ENCODE peak calls at places on chromosome 10, in six cellular contexts. One of them, this sample, is unnamed.

GRCh38 chr10:123507298-123507697 is 158.9 kb upstream of the GPR26 start:
- DNase-seq in tibial nerve: no peak
- DNase-seq in ovary: no peak
- DNase-seq in upper lobe of left lung: no peak
- DNase-seq in adrenal gland: no peak
- DNase-seq in endothelial cell of umbilical vein: no peak
- DNase-seq in this sample: no peak

GRCh38 chr10:29329420-29329819 is 40.5 kb downstream of the LYZL1 start:
- DNase-seq in adrenal gland: no peak
- DNase-seq in upper lobe of left lung: no peak
- DNase-seq in endothelial cell of umbilical vein: no peak
- DNase-seq in tibial nerve: no peak
- DNase-seq in ovary: no peak
- DNase-seq in this sample: no peak

GRCh38 chr10:29634764-29635625 is at the start of gene SVIL:
- DNase-seq in adrenal gland: peak
- DNase-seq in endothelial cell of umbilical vein: peak
- DNase-seq in tibial nerve: peak
- DNase-seq in upper lobe of left lung: no peak
- DNase-seq in ovary: peak
- DNase-seq in this sample: peak

GRCh38 chr10:93437000-93437945 is 44.9 kb downstream of the MYOF start:
- DNase-seq in adrenal gland: peak
- DNase-seq in tibial nerve: peak
- DNase-seq in ovary: peak
- DNase-seq in upper lobe of left lung: no peak
- DNase-seq in endothelial cell of umbilical vein: peak
- DNase-seq in this sample: peak

GRCh38 chr10:116080553-116080952 is 192.5 kb downstream of the GFRA1 start:
- DNase-seq in ovary: no peak
- DNase-seq in endothelial cell of umbilical vein: no peak
- DNase-seq in tibial nerve: no peak
- DNase-seq in upper lobe of left lung: no peak
- DNase-seq in adrenal gland: no peak
- DNase-seq in this sample: no peak

GRCh38 chr10:124705817-124706461 is 38.2 kb downstream of the FAM53B start:
- DNase-seq in upper lobe of left lung: no peak
- DNase-seq in adrenal gland: no peak
- DNase-seq in tibial nerve: no peak
- DNase-seq in ovary: peak
- DNase-seq in endothelial cell of umbilical vein: no peak
- DNase-seq in this sample: no peak

GRCh38 chr10:82934429-82934828 is 1059.4 kb downstream of the NRG3 start:
- DNase-seq in tibial nerve: no peak
- DNase-seq in endothelial cell of umbilical vein: peak
- DNase-seq in ovary: no peak
- DNase-seq in adrenal gland: no peak
- DNase-seq in upper lobe of left lung: no peak
- DNase-seq in this sample: no peak

GRCh38 chr10:36515313-36515712 is 610.1 kb upstream of the ANKRD30A start:
- DNase-seq in adrenal gland: no peak
- DNase-seq in upper lobe of left lung: no peak
- DNase-seq in tibial nerve: no peak
- DNase-seq in ovary: no peak
- DNase-seq in endothelial cell of umbilical vein: no peak
- DNase-seq in this sample: no peak

GRCh38 chr10:50788951-50789904 is 49.5 kb downstream of the ASAH2B start:
- DNase-seq in adrenal gland: no peak
- DNase-seq in ovary: no peak
- DNase-seq in upper lobe of left lung: no peak
- DNase-seq in tibial nerve: no peak
- DNase-seq in endothelial cell of umbilical vein: peak
- DNase-seq in this sample: no peak

GRCh38 chr10:122422266-122422980 is 32.0 kb upstream of the ARMS2 start:
- DNase-seq in ovary: no peak
- DNase-seq in endothelial cell of umbilical vein: no peak
- DNase-seq in upper lobe of left lung: no peak
- DNase-seq in tibial nerve: no peak
- DNase-seq in adrenal gland: no peak
- DNase-seq in this sample: no peak

GRCh38 chr10:58723977-58724376 is 211.3 kb downstream of the BICC1 start:
- DNase-seq in tibial nerve: no peak
- DNase-seq in upper lobe of left lung: no peak
- DNase-seq in ovary: no peak
- DNase-seq in endothelial cell of umbilical vein: no peak
- DNase-seq in adrenal gland: no peak
- DNase-seq in this sample: no peak

GRCh38 chr10:29191674-29192073 is 97.2 kb upstream of the LYZL1 start:
- DNase-seq in upper lobe of left lung: peak
- DNase-seq in endothelial cell of umbilical vein: no peak
- DNase-seq in tibial nerve: no peak
- DNase-seq in adrenal gland: no peak
- DNase-seq in ovary: no peak
- DNase-seq in this sample: no peak

GRCh38 chr10:97452352-97452751 is 6.4 kb downstream of the ZDHHC16 start:
- DNase-seq in tibial nerve: no peak
- DNase-seq in adrenal gland: no peak
- DNase-seq in upper lobe of left lung: no peak
- DNase-seq in endothelial cell of umbilical vein: no peak
- DNase-seq in ovary: no peak
- DNase-seq in this sample: no peak

DNA sequence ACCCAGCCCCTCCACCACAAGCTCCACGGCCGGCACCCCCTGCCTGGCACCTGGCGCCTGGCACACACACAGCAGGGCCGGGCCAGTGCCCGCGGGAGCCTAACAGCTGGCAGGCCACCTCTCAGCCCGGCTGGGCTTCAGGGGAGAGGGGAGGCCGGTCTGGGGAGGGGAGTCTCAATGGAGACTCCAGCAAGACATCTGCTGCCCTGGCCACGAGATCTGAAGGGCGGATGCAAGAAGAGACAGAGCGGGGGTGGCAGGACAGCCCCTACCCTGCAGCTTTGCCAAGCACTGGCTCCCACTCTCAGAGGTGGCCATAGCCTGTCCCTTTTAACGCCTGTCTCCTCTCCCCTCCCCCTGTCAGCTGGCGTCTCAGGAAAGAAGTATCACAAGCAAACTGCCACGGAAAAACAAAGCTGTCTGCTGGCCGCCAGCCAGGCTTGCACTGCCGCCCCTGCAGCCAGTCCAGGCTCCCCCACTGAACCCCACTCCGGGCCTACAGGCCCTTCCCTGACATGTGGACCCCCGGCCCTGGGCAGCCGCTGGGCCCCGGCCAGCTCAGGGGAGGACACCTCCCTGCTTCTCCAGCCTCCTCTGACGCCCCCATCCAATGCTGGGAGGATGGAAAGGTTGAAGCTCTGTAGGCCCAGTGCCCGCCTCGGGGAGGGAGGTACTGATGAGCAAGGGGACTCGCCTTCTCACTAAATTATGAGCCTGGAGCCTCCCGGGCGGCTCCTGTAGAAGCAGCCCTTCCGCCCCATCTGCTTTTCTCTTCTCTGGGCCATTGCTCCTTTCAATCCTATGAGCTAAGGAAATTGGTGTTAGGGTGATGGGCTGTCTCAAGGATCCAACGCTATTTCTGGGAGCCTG is 178.4 kb downstream of the ARHGAP12 start:
- DNase-seq in adrenal gland: peak
- DNase-seq in tibial nerve: no peak
- DNase-seq in endothelial cell of umbilical vein: peak
- DNase-seq in upper lobe of left lung: peak
- DNase-seq in ovary: peak
- DNase-seq in this sample: peak
- TF ChIP-seq POLR2A in adrenal gland: no peak
- TF ChIP-seq POLR2A in tibial nerve: no peak
- TF ChIP-seq POLR2A in endothelial cell of umbilical vein: no peak
- TF ChIP-seq POLR2A in upper lobe of left lung: no peak
- TF ChIP-seq POLR2A in ovary: no peak
- TF ChIP-seq POLR2A in this sample: no peak

GRCh38 chr10:100153239-100153840 is 32.5 kb downstream of the ERLIN1 start:
- DNase-seq in adrenal gland: no peak
- DNase-seq in tibial nerve: no peak
- DNase-seq in ovary: no peak
- DNase-seq in upper lobe of left lung: no peak
- DNase-seq in endothelial cell of umbilical vein: no peak
- DNase-seq in this sample: no peak
- TF ChIP-seq POLR2A in adrenal gland: no peak
- TF ChIP-seq POLR2A in tibial nerve: no peak
- TF ChIP-seq POLR2A in ovary: no peak
- TF ChIP-seq POLR2A in upper lobe of left lung: no peak
- TF ChIP-seq POLR2A in endothelial cell of umbilical vein: no peak
- TF ChIP-seq POLR2A in this sample: no peak

DNA sequence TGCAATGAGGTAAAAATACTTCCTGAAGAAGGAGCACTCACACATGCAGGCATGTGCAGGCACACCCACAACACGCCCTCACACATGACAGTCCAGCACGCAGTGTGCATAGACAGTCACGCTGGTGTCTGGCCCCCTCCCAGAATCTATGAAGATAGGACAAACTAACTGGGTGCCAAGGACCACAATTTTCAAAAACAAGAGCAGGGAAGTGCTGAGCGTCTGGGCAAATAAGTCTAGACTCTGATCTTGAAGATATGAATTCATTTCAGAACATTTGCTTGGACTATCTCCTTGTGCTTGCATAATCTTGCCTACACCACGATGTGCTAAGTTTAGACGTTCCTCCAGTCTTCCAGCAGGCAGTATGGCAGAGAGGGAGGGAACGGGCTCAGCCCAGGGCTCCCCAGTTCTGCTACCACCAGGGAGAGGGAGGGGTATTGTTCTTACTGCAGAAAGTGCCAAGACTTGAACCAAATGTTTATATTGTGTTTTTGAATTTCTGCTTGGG is 276.5 kb upstream of the KLF6 start:
- DNase-seq in upper lobe of left lung: no peak
- DNase-seq in tibial nerve: peak
- DNase-seq in ovary: no peak
- DNase-seq in endothelial cell of umbilical vein: no peak
- DNase-seq in adrenal gland: no peak
- DNase-seq in this sample: peak
- TF ChIP-seq POLR2A in upper lobe of left lung: no peak
- TF ChIP-seq POLR2A in tibial nerve: no peak
- TF ChIP-seq POLR2A in ovary: no peak
- TF ChIP-seq POLR2A in endothelial cell of umbilical vein: no peak
- TF ChIP-seq POLR2A in adrenal gland: no peak
- TF ChIP-seq POLR2A in this sample: no peak

GRCh38 chr10:27503498-27504006 is 552 bp upstream of the RAB18 start:
- DNase-seq in upper lobe of left lung: no peak
- DNase-seq in tibial nerve: no peak
- DNase-seq in ovary: no peak
- DNase-seq in endothelial cell of umbilical vein: no peak
- DNase-seq in adrenal gland: no peak
- DNase-seq in this sample: no peak

GRCh38 chr10:27500886-27501285 is 3.2 kb upstream of the RAB18 start:
- DNase-seq in tibial nerve: no peak
- DNase-seq in endothelial cell of umbilical vein: no peak
- DNase-seq in adrenal gland: no peak
- DNase-seq in ovary: no peak
- DNase-seq in upper lobe of left lung: no peak
- DNase-seq in this sample: no peak

GRCh38 chr10:27504007-27504890 is at the start of gene RAB18:
- DNase-seq in tibial nerve: peak
- DNase-seq in endothelial cell of umbilical vein: peak
- DNase-seq in ovary: peak
- DNase-seq in adrenal gland: peak
- DNase-seq in upper lobe of left lung: peak
- DNase-seq in this sample: peak

GRCh38 chr10:27506280-27506679 is 2.2 kb downstream of the RAB18 start:
- DNase-seq in ovary: no peak
- DNase-seq in adrenal gland: no peak
- DNase-seq in tibial nerve: no peak
- DNase-seq in upper lobe of left lung: no peak
- DNase-seq in endothelial cell of umbilical vein: no peak
- DNase-seq in this sample: no peak

GRCh38 chr10:27504897-27505457 is 873 bp downstream of the RAB18 start:
- DNase-seq in endothelial cell of umbilical vein: peak
- DNase-seq in upper lobe of left lung: no peak
- DNase-seq in adrenal gland: peak
- DNase-seq in ovary: no peak
- DNase-seq in tibial nerve: no peak
- DNase-seq in this sample: no peak
- TF ChIP-seq POLR2A in endothelial cell of umbilical vein: no peak
- TF ChIP-seq POLR2A in upper lobe of left lung: no peak
- TF ChIP-seq POLR2A in adrenal gland: peak
- TF ChIP-seq POLR2A in ovary: no peak
- TF ChIP-seq POLR2A in tibial nerve: no peak
- TF ChIP-seq POLR2A in this sample: no peak